ENCODE peak calls at places on chromosomes 13 and 19, in four cellular contexts. H is esophagus muscularis mucosa, D is K562, M is stomach. N is an unnamed sample.

GRCh38 chr13:105798541-105798940 is 736.9 kb downstream of the EFNB2 start:
- DNase-seq in H (no peak), D (no peak), M (no peak), N (no peak)

GRCh38 chr13:98035373-98035772 is 81.9 kb downstream of the IPO5 start:
- DNase-seq in H (peak), D (no peak), M (no peak), N (no peak)

GRCh38 chr13:25037057-25037813 is 58.7 kb upstream of the PABPC3 start:
- DNase-seq in H (no peak), D (peak), M (peak), N (peak)

GRCh38 chr19:19213822-19214558 is 2.2 kb downstream of the NCAN start:
- DNase-seq in H (no peak), D (no peak), M (no peak), N (no peak)

GRCh38 chr19:47186337-47187022 is 44.5 kb downstream of the BBC3 start:
- DNase-seq in H (no peak), D (no peak), M (no peak), N (peak)

GRCh38 chr19:53881482-53882390 is at the start of gene PRKCG:
- DNase-seq in H (no peak), D (peak), M (peak), N (peak)

GRCh38 chr13:46963874-46964273 is 67.0 kb upstream of the HTR2A start:
- DNase-seq in H (no peak), D (no peak), M (no peak), N (no peak)

GRCh38 chr19:51025809-51026553 is 435 bp downstream of the KLK11 start:
- DNase-seq in H (no peak), D (no peak), M (peak), N (no peak)

GRCh38 chr13:50612717-50613116 is 230.8 kb downstream of the DLEU7 start:
- DNase-seq in H (no peak), D (no peak), M (no peak), N (no peak)

GRCh38 chr13:49225358-49226042 is 5.4 kb downstream of the MLNR start:
- DNase-seq in H (peak), D (no peak), M (peak), N (no peak)

GRCh38 chr13:90997951-90998350 is 349.5 kb upstream of the MIR17HG start:
- DNase-seq in H (no peak), D (no peak), M (no peak), N (no peak)

GRCh38 chr19:34124828-34125227 is 47.5 kb upstream of the LSM14A start:
- DNase-seq in H (no peak), D (no peak), M (no peak), N (no peak)

GRCh38 chr13:94959616-94960015 is 247.3 kb upstream of the SOX21 start:
- DNase-seq in H (no peak), D (no peak), M (no peak), N (no peak)

GRCh38 chr19:45121827-45122345 is 28.9 kb downstream of the PPP1R37 start:
- DNase-seq in H (no peak), D (no peak), M (no peak), N (no peak)

GRCh38 chr13:68574053-68574452 is 1343.9 kb upstream of the PCDH9 start:
- DNase-seq in H (no peak), D (no peak), M (no peak), N (no peak)

GRCh38 chr19:16576690-16577530 is 4.7 kb upstream of the SLC35E1 start:
- DNase-seq in H (no peak), D (no peak), M (no peak), N (no peak)

GRCh38 chr19:17128820-17129219 is 53.2 kb downstream of the MYO9B start:
- DNase-seq in H (no peak), D (no peak), M (no peak), N (no peak)

GRCh38 chr13:97439196-97439595 is 5.2 kb downstream of the RAP2A start:
- DNase-seq in H (no peak), D (no peak), M (no peak), N (no peak)

GRCh38 chr13:43114504-43114903 is 91.1 kb downstream of the DNAJC15 start:
- DNase-seq in H (no peak), D (no peak), M (no peak), N (no peak)

GRCh38 chr13:51726446-51727185 is 77.3 kb downstream of the DHRS12 start:
- DNase-seq in H (no peak), D (no peak), M (no peak), N (no peak)

GRCh38 chr13:100131863-100132574 is 43.1 kb downstream of the PCCA start:
- DNase-seq in H (no peak), D (peak), M (no peak), N (no peak)

GRCh38 chr19:50311723-50312635 is 17.2 kb downstream of the KCNC3 start:
- DNase-seq in H (no peak), D (peak), M (no peak), N (no peak)

GRCh38 chr19:14505488-14506239 is 9.7 kb upstream of the GIPC1 start:
- DNase-seq in H (no peak), D (peak), M (peak), N (peak)

GRCh38 chr13:25905411-25906010 is 146.3 kb downstream of the SHISA2 start:
- DNase-seq in H (no peak), D (no peak), M (no peak), N (peak)

GRCh38 chr13:79451500-79451962 is 29.4 kb upstream of the NDFIP2 start:
- DNase-seq in H (no peak), D (peak), M (no peak), N (peak)

GRCh38 chr13:86572115-86572514 is 772.9 kb upstream of the SLITRK6 start:
- DNase-seq in H (no peak), D (no peak), M (no peak), N (no peak)

GRCh38 chr13:74061939-74062595 is 72.1 kb downstream of the KLF12 start:
- DNase-seq in H (no peak), D (no peak), M (no peak), N (no peak)

GRCh38 chr19:50415661-50416033 is 3.1 kb upstream of the SPIB start:
- DNase-seq in H (no peak), D (peak), M (peak), N (peak)

GRCh38 chr19:42052241-42052863 is 17.7 kb downstream of the GRIK5 start:
- DNase-seq in H (no peak), D (no peak), M (no peak), N (no peak)

GRCh38 chr13:105598551-105598950 is 936.9 kb downstream of the EFNB2 start:
- DNase-seq in H (no peak), D (no peak), M (no peak), N (no peak)

GRCh38 chr19:42076375-42076944 is 494 bp downstream of the ZNF574 start:
- DNase-seq in H (no peak), D (no peak), M (no peak), N (peak)

GRCh38 chr19:17112700-17113099 is 37.1 kb downstream of the MYO9B start:
- DNase-seq in H (no peak), D (no peak), M (no peak), N (no peak)

GRCh38 chr13:101449971-101450748 is 2.3 kb upstream of the ITGBL1 start:
- DNase-seq in H (no peak), D (no peak), M (no peak), N (no peak)

GRCh38 chr19:13057744-13058143 is 44.9 kb downstream of the LYL1 start:
- DNase-seq in H (no peak), D (no peak), M (no peak), N (no peak)

GRCh38 chr19:13058951-13059660 is 43.6 kb downstream of the LYL1 start:
- DNase-seq in H (no peak), D (no peak), M (no peak), N (no peak)

GRCh38 chr19:13060964-13061927 is 41.4 kb downstream of the LYL1 start:
- DNase-seq in H (no peak), D (peak), M (peak), N (peak)

GRCh38 chr19:13062317-13062716 is 40.3 kb downstream of the LYL1 start:
- DNase-seq in H (no peak), D (no peak), M (no peak), N (no peak)

GRCh38 chr19:13060233-13060963 is 42.3 kb downstream of the LYL1 start:
- DNase-seq in H (no peak), D (peak), M (no peak), N (peak)
- TF ChIP-seq EP300 in H (no peak), D (no peak), M (no peak), N (no peak)

GRCh38 chr19:33052352-33052972 is 12.2 kb downstream of the RHPN2 start:
- DNase-seq in H (no peak), D (no peak), M (peak), N (peak)
- TF ChIP-seq POLR2A in H (no peak), D (no peak), M (no peak), N (peak)

GRCh38 chr13:45336025-45336800 is 4.8 kb downstream of the TPT1 start:
- DNase-seq in H (no peak), D (no peak), M (no peak), N (no peak)

GRCh38 chr13:45339867-45340266 is 1.1 kb downstream of the TPT1 start:
- DNase-seq in H (no peak), D (no peak), M (no peak), N (no peak)

GRCh38 chr13:45339399-45339798 is 1.6 kb downstream of the TPT1 start:
- DNase-seq in H (no peak), D (no peak), M (no peak), N (no peak)

GRCh38 chr13:45337395-45337794 is 3.6 kb downstream of the TPT1 start:
- DNase-seq in H (no peak), D (no peak), M (no peak), N (no peak)

GRCh38 chr13:45337803-45338202 is 3.2 kb downstream of the TPT1 start:
- DNase-seq in H (no peak), D (no peak), M (no peak), N (no peak)
- TF ChIP-seq POLR2AphosphoS5 in H (no peak), D (no peak), M (no peak), N (no peak)

GRCh38 chr13:58687130-58687529 is 1055.6 kb downstream of the PCDH17 start:
- DNase-seq in H (no peak), D (no peak), M (no peak), N (no peak)
- TF ChIP-seq EP300 in H (no peak), D (no peak), M (no peak), N (no peak)

DNA sequence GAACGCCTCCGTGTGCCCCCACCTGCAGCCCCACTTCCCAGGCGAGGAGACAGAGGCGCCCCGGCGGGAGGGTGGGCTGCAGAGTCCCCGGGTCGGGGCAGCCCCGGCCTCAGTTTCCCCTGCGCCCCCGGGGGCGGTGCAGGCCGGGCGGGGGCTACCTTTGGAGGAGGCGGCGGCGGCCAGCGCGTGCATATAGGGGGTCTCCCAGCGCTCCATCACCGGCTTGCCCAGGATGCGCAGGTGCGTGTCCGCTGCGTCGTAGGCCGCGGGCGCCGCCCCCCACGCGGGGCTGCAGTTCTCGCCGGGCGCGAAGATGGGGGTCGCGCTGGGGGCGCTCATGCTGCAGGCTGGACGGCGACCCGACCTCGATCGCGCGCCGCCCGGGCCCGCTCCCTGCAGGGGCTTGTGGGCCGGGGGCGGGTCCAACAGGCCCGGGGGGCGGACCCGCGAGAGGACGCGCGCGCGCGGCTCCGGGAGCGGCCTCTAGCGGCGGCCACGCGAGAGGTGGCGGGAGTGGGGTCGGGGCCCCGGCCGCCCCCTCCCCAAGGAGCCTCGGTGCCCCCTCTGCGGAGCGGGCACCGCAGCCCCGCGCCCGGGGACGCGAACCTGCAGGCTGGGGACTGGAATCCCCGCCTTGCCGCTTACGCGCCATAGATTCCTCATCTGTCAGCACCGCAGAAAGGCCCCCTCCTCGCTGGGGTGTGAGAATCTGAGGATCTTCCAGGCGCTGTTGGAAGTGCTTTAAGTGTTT is at the start of gene GAMT:
- DNase-seq in H (no peak), D (peak), M (no peak), N (peak)
- TF ChIP-seq POLR2A in H (no peak), D (no peak), M (no peak), N (no peak)

DNA sequence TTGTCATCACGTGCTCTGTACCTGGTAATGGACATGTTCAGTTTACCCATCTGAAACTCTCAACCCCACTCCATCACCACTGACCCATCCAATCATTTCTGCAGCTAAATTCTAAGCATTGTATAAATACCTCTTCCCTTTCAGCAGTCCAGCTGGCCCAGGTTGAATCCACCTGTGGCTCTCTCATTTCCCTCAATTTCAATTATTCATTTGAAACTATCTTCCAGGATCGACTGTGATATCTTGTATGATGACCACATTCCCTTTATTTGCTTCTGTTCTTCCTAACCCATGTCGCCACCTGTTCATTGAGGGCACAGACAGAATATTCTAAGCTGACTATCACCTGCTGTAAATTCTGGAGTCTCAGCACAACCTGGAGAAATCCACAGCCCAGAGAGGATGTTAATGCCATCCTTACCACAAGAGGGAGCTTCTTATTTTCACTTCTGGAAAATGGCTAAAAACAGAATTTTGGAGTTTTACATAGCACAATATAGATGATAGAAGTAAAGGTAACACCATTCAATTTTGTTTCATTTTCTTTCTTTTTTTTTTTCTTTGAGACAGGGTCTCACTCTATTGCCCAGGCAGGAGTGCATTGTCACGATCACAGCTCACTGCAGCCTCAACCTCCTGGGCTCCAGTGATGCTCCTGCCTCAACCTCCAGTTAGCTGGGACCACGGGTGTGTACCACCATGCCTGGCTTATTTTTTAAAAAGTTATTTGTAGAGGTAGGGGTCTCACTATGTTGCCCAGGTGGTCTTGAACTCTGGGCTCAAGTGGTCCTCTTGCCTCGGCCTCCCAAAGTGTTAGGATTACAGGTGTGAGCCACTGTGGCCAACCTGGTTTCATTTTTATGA is 38.6 kb downstream of the ZNF823 start:
- DNase-seq in H (no peak), D (peak), M (no peak), N (no peak)
- TF ChIP-seq POLR2AphosphoS5 in H (no peak), D (no peak), M (no peak), N (no peak)

GRCh38 chr19:4578552-4579248 is 19.2 kb upstream of the SEMA6B start:
- DNase-seq in H (no peak), D (no peak), M (no peak), N (no peak)

GRCh38 chr19:4573682-4574081 is 14.2 kb upstream of the SEMA6B start:
- DNase-seq in H (no peak), D (no peak), M (no peak), N (no peak)

GRCh38 chr19:4577020-4577782 is 17.7 kb upstream of the SEMA6B start:
- DNase-seq in H (no peak), D (peak), M (no peak), N (no peak)

GRCh38 chr19:4575978-4576933 is 16.8 kb upstream of the SEMA6B start:
- DNase-seq in H (no peak), D (peak), M (peak), N (peak)

DNA sequence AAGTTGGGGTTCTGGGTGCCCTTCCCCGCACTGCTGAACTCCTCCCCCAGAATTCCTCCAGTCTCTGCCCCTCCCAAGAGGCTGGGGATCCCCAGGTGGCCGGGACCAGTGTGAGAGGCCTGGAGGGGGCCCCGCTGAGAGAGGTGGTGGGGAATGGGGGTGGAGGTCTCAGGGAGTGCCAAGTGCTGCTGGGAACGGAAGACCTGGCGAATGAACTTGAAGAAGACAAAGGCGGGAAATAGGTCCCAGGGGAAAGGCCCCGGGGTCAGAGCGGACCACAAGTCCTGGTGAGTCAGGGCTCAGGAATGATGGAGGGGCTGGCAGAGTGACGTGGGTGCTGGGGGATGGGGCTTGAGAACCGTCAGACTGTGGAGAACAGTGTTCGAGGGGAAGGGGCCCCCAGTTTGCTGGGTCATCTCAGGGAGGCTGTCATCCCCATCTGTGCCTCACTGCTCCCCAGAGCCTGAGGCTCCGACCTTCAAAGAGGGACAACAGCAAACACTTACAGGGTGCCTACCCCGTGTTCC is 15.8 kb upstream of the SEMA6B start:
- DNase-seq in H (no peak), D (peak), M (no peak), N (no peak)
- TF ChIP-seq EP300 in H (no peak), D (no peak), M (peak), N (peak)

GRCh38 chr19:7700128-7700470 is 1.8 kb downstream of the FCER2 start:
- DNase-seq in H (no peak), D (no peak), M (no peak), N (no peak)

GRCh38 chr19:7701049-7701653 is 780 bp downstream of the FCER2 start:
- DNase-seq in H (no peak), D (no peak), M (no peak), N (no peak)

GRCh38 chr19:7703332-7703731 is 1.4 kb upstream of the FCER2 start:
- DNase-seq in H (no peak), D (no peak), M (no peak), N (no peak)

GRCh38 chr19:7699422-7700127 is 2.4 kb downstream of the FCER2 start:
- DNase-seq in H (no peak), D (peak), M (no peak), N (no peak)

DNA sequence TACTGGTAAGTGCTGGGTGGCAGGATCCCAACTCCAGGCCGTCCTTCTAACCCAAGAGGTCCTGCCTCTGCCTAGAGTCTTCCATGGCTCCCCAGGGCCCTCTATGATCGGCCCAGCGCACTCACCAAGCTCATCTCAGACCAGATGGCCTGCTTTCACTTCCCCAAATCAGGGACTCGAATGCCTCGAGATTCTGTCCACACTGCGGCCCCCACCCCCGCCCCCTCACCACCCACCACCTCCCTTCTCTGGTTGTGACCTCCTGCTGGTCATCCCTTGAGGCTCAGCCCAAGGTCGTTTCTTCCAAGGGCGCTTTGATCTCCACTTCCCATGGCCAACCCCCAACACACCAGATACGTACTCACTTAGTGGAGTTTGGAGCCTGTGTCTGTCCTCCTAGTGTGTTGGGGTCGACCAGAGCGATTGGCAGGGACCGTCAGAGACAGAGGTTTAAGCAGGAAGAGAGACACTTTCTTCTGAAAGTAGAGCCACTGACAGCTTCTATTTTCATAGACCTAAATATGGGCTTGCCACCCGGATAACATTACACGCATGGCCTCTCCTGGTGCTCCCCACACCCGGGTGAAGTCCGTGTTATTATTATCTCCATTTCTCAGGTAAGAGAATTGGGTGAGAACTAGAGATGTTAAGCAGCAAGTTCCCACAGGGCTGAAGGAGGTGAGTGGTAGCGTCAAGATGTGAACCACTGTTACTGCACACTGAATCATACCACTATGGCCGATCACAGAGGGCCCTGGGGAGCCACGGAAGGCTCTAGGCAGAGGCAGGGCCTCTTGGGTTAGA is at the start of gene FCER2:
- DNase-seq in H (no peak), D (no peak), M (no peak), N (peak)
- TF ChIP-seq POLR2A in H (no peak), D (no peak), M (no peak), N (no peak)

DNA sequence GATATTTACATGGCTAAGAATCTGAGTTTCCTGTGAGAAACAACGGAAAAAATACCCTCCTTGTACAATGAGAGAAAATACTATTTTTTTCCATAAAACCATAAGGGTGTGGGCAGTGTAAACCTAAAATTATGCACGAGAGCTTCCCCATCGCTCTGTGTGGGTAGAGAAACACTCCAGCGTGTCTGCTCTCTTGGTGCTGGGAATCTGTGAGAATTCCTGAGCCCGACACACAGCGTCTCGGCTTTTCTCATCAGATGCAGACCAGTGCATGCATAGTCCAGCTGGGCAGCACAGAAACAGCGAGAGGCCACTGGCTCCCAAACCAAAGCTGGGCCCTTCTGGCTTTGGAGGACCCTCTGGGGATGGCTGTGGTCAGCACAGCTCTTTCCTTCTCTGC is 12.0 kb downstream of the PLPP2 start:
- DNase-seq in H (no peak), D (no peak), M (no peak), N (no peak)
- TF ChIP-seq POLR2AphosphoS5 in H (no peak), D (no peak), M (no peak), N (no peak)

N was measured in transverse colon.